ENCODE peak calls at places on chromosome 7, in five cellular contexts. One of them, this sample, is unnamed.

GRCh38 chr7:142867398-142868187 is 12.7 kb downstream of the EPHB6 start:
- DNase-seq in K562: no peak
- DNase-seq in GM12891: no peak
- DNase-seq in HepG2: no peak
- DNase-seq in SK-N-SH: no peak
- DNase-seq in this sample: no peak

GRCh38 chr7:127920787-127921438 is 110.3 kb downstream of the LRRC4 start:
- DNase-seq in K562: no peak
- DNase-seq in HepG2: no peak
- DNase-seq in SK-N-SH: no peak
- DNase-seq in GM12891: no peak
- DNase-seq in this sample: no peak

GRCh38 chr7:144824360-144824759 is 11.5 kb downstream of the TPK1 start:
- DNase-seq in SK-N-SH: no peak
- DNase-seq in K562: no peak
- DNase-seq in HepG2: no peak
- DNase-seq in GM12891: no peak
- DNase-seq in this sample: no peak

GRCh38 chr7:44736896-44737295 is 11.8 kb upstream of the ZMIZ2 start:
- DNase-seq in SK-N-SH: no peak
- DNase-seq in HepG2: no peak
- DNase-seq in GM12891: no peak
- DNase-seq in K562: no peak
- DNase-seq in this sample: no peak

GRCh38 chr7:39270018-39270417 is 292.3 kb downstream of the POU6F2 start:
- DNase-seq in GM12891: no peak
- DNase-seq in K562: no peak
- DNase-seq in SK-N-SH: no peak
- DNase-seq in HepG2: no peak
- DNase-seq in this sample: no peak

GRCh38 chr7:94244760-94245159 is 149.9 kb upstream of the COL1A2 start:
- DNase-seq in GM12891: no peak
- DNase-seq in SK-N-SH: no peak
- DNase-seq in HepG2: no peak
- DNase-seq in K562: no peak
- DNase-seq in this sample: no peak

GRCh38 chr7:82241371-82241770 is 202.2 kb downstream of the CACNA2D1 start:
- DNase-seq in GM12891: no peak
- DNase-seq in HepG2: no peak
- DNase-seq in K562: no peak
- DNase-seq in SK-N-SH: no peak
- DNase-seq in this sample: no peak

GRCh38 chr7:145643981-145644380 is 472.6 kb upstream of the CNTNAP2 start:
- DNase-seq in HepG2: no peak
- DNase-seq in GM12891: no peak
- DNase-seq in SK-N-SH: no peak
- DNase-seq in K562: no peak
- DNase-seq in this sample: no peak

GRCh38 chr7:84368122-84368521 is 173.5 kb upstream of the SEMA3A start:
- DNase-seq in K562: no peak
- DNase-seq in HepG2: no peak
- DNase-seq in GM12891: no peak
- DNase-seq in SK-N-SH: no peak
- DNase-seq in this sample: no peak

GRCh38 chr7:36653011-36653670 is 71.2 kb downstream of the AOAH start:
- DNase-seq in K562: no peak
- DNase-seq in GM12891: no peak
- DNase-seq in HepG2: no peak
- DNase-seq in SK-N-SH: no peak
- DNase-seq in this sample: no peak

GRCh38 chr7:31663072-31663471 is 23.9 kb upstream of the PPP1R17 start:
- DNase-seq in K562: no peak
- DNase-seq in HepG2: peak
- DNase-seq in GM12891: no peak
- DNase-seq in SK-N-SH: no peak
- DNase-seq in this sample: no peak

GRCh38 chr7:84614821-84615506 is 420.4 kb upstream of the SEMA3A start:
- DNase-seq in HepG2: no peak
- DNase-seq in K562: no peak
- DNase-seq in GM12891: no peak
- DNase-seq in SK-N-SH: no peak
- DNase-seq in this sample: no peak

DNA sequence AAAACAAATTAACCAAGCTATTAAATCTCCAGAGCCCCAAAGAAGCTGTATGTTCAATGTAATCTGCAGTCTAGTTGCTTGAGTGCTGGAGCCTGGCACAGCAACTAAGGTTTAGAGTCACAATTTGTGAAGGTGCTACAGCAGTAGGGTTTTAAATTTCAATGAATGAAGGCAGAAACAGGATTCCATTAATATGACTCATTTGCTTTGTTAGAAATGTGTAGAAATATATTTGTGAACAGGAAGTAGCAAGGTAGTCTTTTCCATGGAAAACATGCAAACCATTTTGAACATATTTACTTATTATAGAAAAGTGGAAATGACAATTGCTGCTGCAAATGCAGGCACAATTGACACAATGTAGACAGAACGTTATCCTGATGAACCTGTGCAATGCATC is 149.0 kb upstream of the STEAP4 start:
- DNase-seq in K562: no peak
- DNase-seq in HepG2: no peak
- DNase-seq in SK-N-SH: no peak
- DNase-seq in GM12891: no peak
- DNase-seq in this sample: no peak
- TF ChIP-seq TAF1 in K562: no peak
- TF ChIP-seq TAF1 in HepG2: no peak
- TF ChIP-seq TAF1 in SK-N-SH: no peak
- TF ChIP-seq TAF1 in GM12891: no peak
- TF ChIP-seq TAF1 in this sample: no peak

GRCh38 chr7:47576031-47576908 is 5.6 kb downstream of the TNS3 start:
- DNase-seq in HepG2: peak
- DNase-seq in SK-N-SH: peak
- DNase-seq in K562: no peak
- DNase-seq in GM12891: no peak
- DNase-seq in this sample: no peak
- TF ChIP-seq POLR2AphosphoS5 in HepG2: no peak
- TF ChIP-seq POLR2AphosphoS5 in SK-N-SH: no peak
- TF ChIP-seq POLR2AphosphoS5 in K562: no peak
- TF ChIP-seq POLR2AphosphoS5 in GM12891: no peak
- TF ChIP-seq POLR2AphosphoS5 in this sample: no peak

GRCh38 chr7:92798517-92799249 is 37.7 kb downstream of the CDK6 start:
- DNase-seq in K562: no peak
- DNase-seq in HepG2: no peak
- DNase-seq in GM12891: no peak
- DNase-seq in SK-N-SH: no peak
- DNase-seq in this sample: no peak

GRCh38 chr7:92797693-92798092 is 38.7 kb downstream of the CDK6 start:
- DNase-seq in HepG2: no peak
- DNase-seq in SK-N-SH: no peak
- DNase-seq in GM12891: no peak
- DNase-seq in K562: no peak
- DNase-seq in this sample: no peak

GRCh38 chr7:92799446-92800211 is 36.7 kb downstream of the CDK6 start:
- DNase-seq in K562: no peak
- DNase-seq in HepG2: no peak
- DNase-seq in SK-N-SH: no peak
- DNase-seq in GM12891: no peak
- DNase-seq in this sample: no peak

GRCh38 chr7:92806496-92806895 is 29.9 kb downstream of the CDK6 start:
- DNase-seq in HepG2: no peak
- DNase-seq in K562: no peak
- DNase-seq in SK-N-SH: no peak
- DNase-seq in GM12891: no peak
- DNase-seq in this sample: no peak

GRCh38 chr7:92802398-92802797 is 34.0 kb downstream of the CDK6 start:
- DNase-seq in K562: no peak
- DNase-seq in GM12891: no peak
- DNase-seq in SK-N-SH: no peak
- DNase-seq in HepG2: no peak
- DNase-seq in this sample: no peak
- TF ChIP-seq TAF1 in K562: no peak
- TF ChIP-seq TAF1 in GM12891: no peak
- TF ChIP-seq TAF1 in SK-N-SH: no peak
- TF ChIP-seq TAF1 in HepG2: no peak
- TF ChIP-seq TAF1 in this sample: no peak

GRCh38 chr7:2540641-2541051 is 14.7 kb downstream of the BRAT1 start:
- DNase-seq in K562: peak
- DNase-seq in HepG2: no peak
- DNase-seq in GM12891: no peak
- DNase-seq in SK-N-SH: peak
- DNase-seq in this sample: no peak

GRCh38 chr7:2540133-2540532 is 15.2 kb downstream of the BRAT1 start:
- DNase-seq in SK-N-SH: no peak
- DNase-seq in K562: no peak
- DNase-seq in HepG2: no peak
- DNase-seq in GM12891: no peak
- DNase-seq in this sample: no peak

GRCh38 chr7:2542011-2542923 is 13.1 kb downstream of the BRAT1 start:
- DNase-seq in GM12891: no peak
- DNase-seq in SK-N-SH: peak
- DNase-seq in K562: no peak
- DNase-seq in HepG2: no peak
- DNase-seq in this sample: no peak

GRCh38 chr7:2542924-2543871 is 12.1 kb downstream of the BRAT1 start:
- DNase-seq in SK-N-SH: peak
- DNase-seq in HepG2: no peak
- DNase-seq in K562: peak
- DNase-seq in GM12891: no peak
- DNase-seq in this sample: no peak

DNA sequence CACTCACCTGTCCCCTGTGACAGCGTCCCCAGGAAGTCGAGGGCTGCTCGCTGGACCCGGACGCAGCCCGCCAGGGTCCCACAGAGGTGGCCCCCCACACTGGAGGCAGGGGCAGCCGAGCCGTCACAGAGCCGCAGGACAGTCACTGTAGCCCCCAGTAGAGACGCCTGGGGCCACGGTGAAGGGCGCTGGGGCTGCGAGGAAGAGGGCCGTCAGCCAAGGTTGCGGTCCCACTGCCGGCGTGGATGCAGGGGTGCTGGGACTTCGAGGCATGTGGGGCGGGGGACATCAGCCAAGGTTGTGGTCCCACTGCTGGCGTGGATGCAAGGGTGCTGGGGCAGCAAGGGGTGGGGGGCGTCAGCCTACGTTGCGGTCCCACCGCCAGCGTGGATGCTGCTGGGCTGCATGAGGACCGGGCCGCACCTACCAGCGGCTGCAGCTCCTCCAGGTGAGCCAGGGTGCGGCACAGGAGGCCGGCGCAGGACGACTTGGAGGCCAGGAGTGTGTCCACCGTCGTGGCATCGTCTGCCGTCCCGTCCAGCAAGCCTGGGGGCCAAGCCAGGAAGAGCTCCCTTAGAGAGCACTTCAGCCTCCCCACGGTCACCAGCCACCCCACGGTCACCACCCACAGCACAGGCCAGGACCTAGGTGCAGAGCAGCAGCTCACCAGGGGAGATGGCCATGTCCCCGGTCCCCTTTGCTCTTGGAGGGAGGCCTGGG is 13.9 kb downstream of the BRAT1 start:
- DNase-seq in K562: no peak
- DNase-seq in HepG2: no peak
- DNase-seq in GM12891: peak
- DNase-seq in SK-N-SH: peak
- DNase-seq in this sample: no peak
- TF ChIP-seq POLR2AphosphoS5 in K562: no peak
- TF ChIP-seq POLR2AphosphoS5 in HepG2: no peak
- TF ChIP-seq POLR2AphosphoS5 in GM12891: no peak
- TF ChIP-seq POLR2AphosphoS5 in SK-N-SH: no peak
- TF ChIP-seq POLR2AphosphoS5 in this sample: no peak

DNA sequence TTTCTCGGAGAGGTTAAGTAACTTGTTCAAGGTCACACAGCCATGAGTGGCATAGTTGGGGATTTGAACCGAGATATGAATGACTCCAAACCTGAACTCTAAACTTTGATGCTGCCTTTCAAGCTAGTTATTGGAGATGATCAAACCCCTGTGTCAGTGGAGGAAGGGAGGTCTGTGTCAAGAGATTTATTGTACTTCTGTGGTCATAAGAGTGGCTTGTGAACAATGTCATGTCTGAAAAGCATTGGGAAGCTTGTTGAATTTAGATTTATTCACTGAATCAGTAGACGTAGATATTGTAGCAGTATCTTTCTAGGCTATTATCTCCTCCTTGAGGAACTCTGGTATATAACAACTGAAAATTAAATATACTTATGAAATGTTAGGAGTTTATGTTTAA is 27.3 kb downstream of the SNX10 start:
- DNase-seq in SK-N-SH: no peak
- DNase-seq in HepG2: no peak
- DNase-seq in K562: no peak
- DNase-seq in GM12891: no peak
- DNase-seq in this sample: no peak
- TF ChIP-seq TAF1 in SK-N-SH: no peak
- TF ChIP-seq TAF1 in HepG2: no peak
- TF ChIP-seq TAF1 in K562: no peak
- TF ChIP-seq TAF1 in GM12891: no peak
- TF ChIP-seq TAF1 in this sample: no peak